ENCODE peak calls at places on chromosome 19, in seven cellular contexts. L is G401, Y is RWPE1, F is HuH-7.5, K is iris pigment epithelial cell, Z is left cardiac atrium, B is activated T-cell treated with anti-CD3 and anti-CD28 coated beads for 1 hour. V is an unnamed sample.

GRCh38 chr19:13842294-13843103 is 34.4 kb upstream of the NANOS3 start:
- DNase-seq in B (peak), F (peak), Z (peak), Y (peak), L (no peak), K (peak), V (peak)

GRCh38 chr19:16293133-16294085 is 31.2 kb upstream of the KLF2 start:
- DNase-seq in L (no peak), K (peak), Z (peak), B (no peak), Y (peak), F (peak), V (peak)

GRCh38 chr19:48826606-48827020 is 9.7 kb downstream of the HSD17B14 start:
- DNase-seq in F (no peak), L (no peak), Z (no peak), Y (no peak), B (no peak), K (no peak), V (no peak)

GRCh38 chr19:18496167-18496979 is 25.5 kb downstream of the ELL start:
- DNase-seq in F (no peak), Y (peak), Z (no peak), K (peak), L (no peak), B (peak), V (peak)

GRCh38 chr19:17358395-17358794 is 18.7 kb downstream of the PLVAP start:
- DNase-seq in Z (no peak), Y (no peak), K (no peak), L (no peak), F (no peak), B (no peak), V (no peak)

GRCh38 chr19:10230155-10230903 is 802 bp downstream of the S1PR2 start:
- DNase-seq in B (peak), L (no peak), Z (peak), Y (no peak), K (peak), F (peak), V (peak)

GRCh38 chr19:43936219-43936618 is 1.1 kb upstream of the ZNF45 start:
- DNase-seq in F (no peak), B (no peak), K (no peak), L (no peak), Y (no peak), Z (no peak), V (no peak)

GRCh38 chr19:4007836-4008539 is 452 bp downstream of the PIAS4 start:
- DNase-seq in Y (no peak), F (peak), K (peak), L (peak), B (no peak), Z (no peak), V (peak)

GRCh38 chr19:40596608-40597328 is 4.4 kb upstream of the LTBP4 start:
- DNase-seq in F (peak), Y (no peak), Z (peak), K (peak), L (peak), B (no peak), V (peak)

GRCh38 chr19:16868423-16869130 is 20.2 kb upstream of the F2RL3 start:
- DNase-seq in K (no peak), Y (no peak), L (no peak), B (no peak), Z (no peak), F (no peak), V (no peak)

GRCh38 chr19:44112802-44113137 is 429 bp upstream of the ZNF225 start:
- DNase-seq in Z (no peak), F (no peak), K (no peak), L (no peak), B (no peak), Y (no peak), V (no peak)

GRCh38 chr19:5376928-5377327 is 36.3 kb upstream of the PTPRS start:
- DNase-seq in K (no peak), L (no peak), B (no peak), Y (no peak), Z (no peak), F (no peak), V (no peak)

GRCh38 chr19:55092423-55093318 is 17.0 kb downstream of the EPS8L1 start:
- DNase-seq in L (no peak), F (no peak), Y (no peak), K (no peak), Z (no peak), B (no peak), V (no peak)

GRCh38 chr19:36141039-36141914 is 1.4 kb downstream of the CAPNS1 start:
- DNase-seq in K (peak), Y (peak), B (peak), Z (peak), F (peak), L (peak), V (peak)

GRCh38 chr19:52196256-52196967 is 6.6 kb downstream of the PPP2R1A start:
- DNase-seq in B (no peak), Y (no peak), L (no peak), Z (no peak), F (no peak), K (no peak), V (no peak)

GRCh38 chr19:1400281-1401137 is 833 bp downstream of the GAMT start:
- DNase-seq in F (peak), Z (peak), Y (no peak), L (peak), B (no peak), K (no peak), V (no peak)

GRCh38 chr19:4067396-4068057 is 828 bp upstream of the ZBTB7A start:
- DNase-seq in B (peak), K (no peak), Y (no peak), Z (no peak), L (no peak), F (no peak), V (peak)

GRCh38 chr19:57747472-57747807 is 825 bp downstream of the ZNF776 start:
- DNase-seq in Z (no peak), L (no peak), F (no peak), K (peak), Y (no peak), B (no peak), V (no peak)

GRCh38 chr19:10431254-10431942 is 11.1 kb downstream of the PDE4A start:
- DNase-seq in Y (no peak), F (peak), L (no peak), Z (no peak), K (peak), B (no peak), V (no peak)

GRCh38 chr19:54995561-54995960 is 29.4 kb downstream of the NLRP2 start:
- DNase-seq in B (no peak), Z (no peak), F (no peak), Y (no peak), L (no peak), K (no peak), V (no peak)

GRCh38 chr19:6532244-6532999 is 1.6 kb downstream of the TNFSF9 start:
- DNase-seq in Y (no peak), F (no peak), B (no peak), Z (no peak), K (no peak), L (no peak), V (no peak)